ENCODE peak calls at places on chromosome 18, in six cellular contexts. One of them, this sample, is unnamed.

GRCh38 chr18:61616111-61616610 is 276.6 kb downstream of the RNF152 start:
- DNase-seq in GM13977: no peak
- DNase-seq in stimulated activated CD4-positive, alpha-beta T cell treated with anti-CD3 and anti-CD28 coated beads, Interleukin-12 subunit alpha, Interleukin-12 subunit beta, amount 100 ng/mL, for 4 hours: no peak
- DNase-seq in islet precursor cell: no peak
- DNase-seq in EH: no peak
- DNase-seq in heart left ventricle: no peak
- DNase-seq in this sample: no peak

GRCh38 chr18:59140287-59140885 is 702 bp downstream of the SEC11C start:
- DNase-seq in GM13977: no peak
- DNase-seq in stimulated activated CD4-positive, alpha-beta T cell treated with anti-CD3 and anti-CD28 coated beads, Interleukin-12 subunit alpha, Interleukin-12 subunit beta, amount 100 ng/mL, for 4 hours: peak
- DNase-seq in islet precursor cell: peak
- DNase-seq in EH: peak
- DNase-seq in heart left ventricle: no peak
- DNase-seq in this sample: no peak

GRCh38 chr18:61742555-61743429 is 150.0 kb downstream of the RNF152 start:
- DNase-seq in GM13977: no peak
- DNase-seq in stimulated activated CD4-positive, alpha-beta T cell treated with anti-CD3 and anti-CD28 coated beads, Interleukin-12 subunit alpha, Interleukin-12 subunit beta, amount 100 ng/mL, for 4 hours: no peak
- DNase-seq in islet precursor cell: no peak
- DNase-seq in EH: no peak
- DNase-seq in heart left ventricle: peak
- DNase-seq in this sample: no peak

GRCh38 chr18:48004577-48004976 is 74.1 kb upstream of the SMAD2 start:
- DNase-seq in GM13977: no peak
- DNase-seq in stimulated activated CD4-positive, alpha-beta T cell treated with anti-CD3 and anti-CD28 coated beads, Interleukin-12 subunit alpha, Interleukin-12 subunit beta, amount 100 ng/mL, for 4 hours: no peak
- DNase-seq in islet precursor cell: no peak
- DNase-seq in EH: no peak
- DNase-seq in heart left ventricle: no peak
- DNase-seq in this sample: no peak

GRCh38 chr18:58452392-58453166 is 176.3 kb downstream of the ALPK2 start:
- DNase-seq in GM13977: no peak
- DNase-seq in stimulated activated CD4-positive, alpha-beta T cell treated with anti-CD3 and anti-CD28 coated beads, Interleukin-12 subunit alpha, Interleukin-12 subunit beta, amount 100 ng/mL, for 4 hours: no peak
- DNase-seq in islet precursor cell: no peak
- DNase-seq in EH: no peak
- DNase-seq in heart left ventricle: no peak
- DNase-seq in this sample: no peak

GRCh38 chr18:75204262-75204977 is 4.5 kb downstream of the PTGR3 start:
- DNase-seq in GM13977: peak
- DNase-seq in stimulated activated CD4-positive, alpha-beta T cell treated with anti-CD3 and anti-CD28 coated beads, Interleukin-12 subunit alpha, Interleukin-12 subunit beta, amount 100 ng/mL, for 4 hours: no peak
- DNase-seq in islet precursor cell: peak
- DNase-seq in EH: peak
- DNase-seq in heart left ventricle: no peak
- DNase-seq in this sample: no peak

GRCh38 chr18:76167440-76167839 is 327.6 kb downstream of the ZNF516 start:
- DNase-seq in GM13977: no peak
- DNase-seq in stimulated activated CD4-positive, alpha-beta T cell treated with anti-CD3 and anti-CD28 coated beads, Interleukin-12 subunit alpha, Interleukin-12 subunit beta, amount 100 ng/mL, for 4 hours: no peak
- DNase-seq in islet precursor cell: no peak
- DNase-seq in EH: no peak
- DNase-seq in heart left ventricle: no peak
- DNase-seq in this sample: no peak

GRCh38 chr18:46148810-46149209 is 44.6 kb downstream of the HAUS1 start:
- DNase-seq in GM13977: peak
- DNase-seq in stimulated activated CD4-positive, alpha-beta T cell treated with anti-CD3 and anti-CD28 coated beads, Interleukin-12 subunit alpha, Interleukin-12 subunit beta, amount 100 ng/mL, for 4 hours: no peak
- DNase-seq in islet precursor cell: peak
- DNase-seq in EH: peak
- DNase-seq in heart left ventricle: no peak
- DNase-seq in this sample: no peak

GRCh38 chr18:58186258-58186948 is 142.4 kb downstream of the NEDD4L start:
- DNase-seq in GM13977: no peak
- DNase-seq in stimulated activated CD4-positive, alpha-beta T cell treated with anti-CD3 and anti-CD28 coated beads, Interleukin-12 subunit alpha, Interleukin-12 subunit beta, amount 100 ng/mL, for 4 hours: no peak
- DNase-seq in islet precursor cell: peak
- DNase-seq in EH: peak
- DNase-seq in heart left ventricle: no peak
- DNase-seq in this sample: no peak

GRCh38 chr18:8045890-8046289 is 478.8 kb downstream of the PTPRM start:
- DNase-seq in GM13977: no peak
- DNase-seq in stimulated activated CD4-positive, alpha-beta T cell treated with anti-CD3 and anti-CD28 coated beads, Interleukin-12 subunit alpha, Interleukin-12 subunit beta, amount 100 ng/mL, for 4 hours: peak
- DNase-seq in islet precursor cell: no peak
- DNase-seq in EH: peak
- DNase-seq in heart left ventricle: no peak
- DNase-seq in this sample: no peak

GRCh38 chr18:74097803-74098202 is 49.8 kb downstream of the FBXO15 start:
- DNase-seq in GM13977: no peak
- DNase-seq in stimulated activated CD4-positive, alpha-beta T cell treated with anti-CD3 and anti-CD28 coated beads, Interleukin-12 subunit alpha, Interleukin-12 subunit beta, amount 100 ng/mL, for 4 hours: no peak
- DNase-seq in islet precursor cell: no peak
- DNase-seq in EH: no peak
- DNase-seq in heart left ventricle: no peak
- DNase-seq in this sample: no peak

GRCh38 chr18:67496469-67496868 is 20.1 kb downstream of the DSEL start:
- DNase-seq in GM13977: no peak
- DNase-seq in stimulated activated CD4-positive, alpha-beta T cell treated with anti-CD3 and anti-CD28 coated beads, Interleukin-12 subunit alpha, Interleukin-12 subunit beta, amount 100 ng/mL, for 4 hours: no peak
- DNase-seq in islet precursor cell: no peak
- DNase-seq in EH: no peak
- DNase-seq in heart left ventricle: no peak
- DNase-seq in this sample: no peak

GRCh38 chr18:49865401-49865800 is 52.1 kb upstream of the ACAA2 start:
- DNase-seq in GM13977: no peak
- DNase-seq in stimulated activated CD4-positive, alpha-beta T cell treated with anti-CD3 and anti-CD28 coated beads, Interleukin-12 subunit alpha, Interleukin-12 subunit beta, amount 100 ng/mL, for 4 hours: no peak
- DNase-seq in islet precursor cell: no peak
- DNase-seq in EH: no peak
- DNase-seq in heart left ventricle: peak
- DNase-seq in this sample: no peak

GRCh38 chr18:54140641-54141040 is 83.8 kb downstream of the MBD2 start:
- DNase-seq in GM13977: no peak
- DNase-seq in stimulated activated CD4-positive, alpha-beta T cell treated with anti-CD3 and anti-CD28 coated beads, Interleukin-12 subunit alpha, Interleukin-12 subunit beta, amount 100 ng/mL, for 4 hours: no peak
- DNase-seq in islet precursor cell: no peak
- DNase-seq in EH: peak
- DNase-seq in heart left ventricle: no peak
- DNase-seq in this sample: no peak

GRCh38 chr18:72820571-72820970 is 47.2 kb downstream of the NETO1 start:
- DNase-seq in GM13977: no peak
- DNase-seq in stimulated activated CD4-positive, alpha-beta T cell treated with anti-CD3 and anti-CD28 coated beads, Interleukin-12 subunit alpha, Interleukin-12 subunit beta, amount 100 ng/mL, for 4 hours: no peak
- DNase-seq in islet precursor cell: no peak
- DNase-seq in EH: no peak
- DNase-seq in heart left ventricle: no peak
- DNase-seq in this sample: no peak

GRCh38 chr18:8479826-8480225 is 129.4 kb upstream of the RAB12 start:
- DNase-seq in GM13977: no peak
- DNase-seq in stimulated activated CD4-positive, alpha-beta T cell treated with anti-CD3 and anti-CD28 coated beads, Interleukin-12 subunit alpha, Interleukin-12 subunit beta, amount 100 ng/mL, for 4 hours: no peak
- DNase-seq in islet precursor cell: no peak
- DNase-seq in EH: no peak
- DNase-seq in heart left ventricle: no peak
- DNase-seq in this sample: no peak

GRCh38 chr18:57107141-57107832 is 39.6 kb upstream of the BOD1L2 start:
- DNase-seq in GM13977: no peak
- DNase-seq in stimulated activated CD4-positive, alpha-beta T cell treated with anti-CD3 and anti-CD28 coated beads, Interleukin-12 subunit alpha, Interleukin-12 subunit beta, amount 100 ng/mL, for 4 hours: no peak
- DNase-seq in islet precursor cell: no peak
- DNase-seq in EH: peak
- DNase-seq in heart left ventricle: no peak
- DNase-seq in this sample: no peak

GRCh38 chr18:23872701-23873550 is 141.6 kb upstream of the TTC39C start:
- DNase-seq in GM13977: no peak
- DNase-seq in stimulated activated CD4-positive, alpha-beta T cell treated with anti-CD3 and anti-CD28 coated beads, Interleukin-12 subunit alpha, Interleukin-12 subunit beta, amount 100 ng/mL, for 4 hours: peak
- DNase-seq in islet precursor cell: peak
- DNase-seq in EH: no peak
- DNase-seq in heart left ventricle: no peak
- DNase-seq in this sample: no peak

GRCh38 chr18:57585421-57585820 is 1.1 kb downstream of the FECH start:
- DNase-seq in GM13977: no peak
- DNase-seq in stimulated activated CD4-positive, alpha-beta T cell treated with anti-CD3 and anti-CD28 coated beads, Interleukin-12 subunit alpha, Interleukin-12 subunit beta, amount 100 ng/mL, for 4 hours: no peak
- DNase-seq in islet precursor cell: no peak
- DNase-seq in EH: peak
- DNase-seq in heart left ventricle: no peak
- DNase-seq in this sample: no peak

GRCh38 chr18:35941299-35941698 is 31.2 kb upstream of the RMP24 start:
- DNase-seq in GM13977: no peak
- DNase-seq in stimulated activated CD4-positive, alpha-beta T cell treated with anti-CD3 and anti-CD28 coated beads, Interleukin-12 subunit alpha, Interleukin-12 subunit beta, amount 100 ng/mL, for 4 hours: no peak
- DNase-seq in islet precursor cell: no peak
- DNase-seq in EH: no peak
- DNase-seq in heart left ventricle: no peak
- DNase-seq in this sample: no peak

GRCh38 chr18:43830905-43831304 is 553.6 kb upstream of the SYT4 start:
- DNase-seq in GM13977: no peak
- DNase-seq in stimulated activated CD4-positive, alpha-beta T cell treated with anti-CD3 and anti-CD28 coated beads, Interleukin-12 subunit alpha, Interleukin-12 subunit beta, amount 100 ng/mL, for 4 hours: no peak
- DNase-seq in islet precursor cell: no peak
- DNase-seq in EH: no peak
- DNase-seq in heart left ventricle: no peak
- DNase-seq in this sample: no peak

GRCh38 chr18:32542221-32542798 is 71.6 kb upstream of the GAREM1 start:
- DNase-seq in GM13977: no peak
- DNase-seq in stimulated activated CD4-positive, alpha-beta T cell treated with anti-CD3 and anti-CD28 coated beads, Interleukin-12 subunit alpha, Interleukin-12 subunit beta, amount 100 ng/mL, for 4 hours: no peak
- DNase-seq in islet precursor cell: no peak
- DNase-seq in EH: no peak
- DNase-seq in heart left ventricle: no peak
- DNase-seq in this sample: no peak

GRCh38 chr18:51078026-51078425 is 48.0 kb downstream of the SMAD4 start:
- DNase-seq in GM13977: no peak
- DNase-seq in stimulated activated CD4-positive, alpha-beta T cell treated with anti-CD3 and anti-CD28 coated beads, Interleukin-12 subunit alpha, Interleukin-12 subunit beta, amount 100 ng/mL, for 4 hours: no peak
- DNase-seq in islet precursor cell: no peak
- DNase-seq in EH: no peak
- DNase-seq in heart left ventricle: no peak
- DNase-seq in this sample: no peak

GRCh38 chr18:78242796-78243195 is 736.8 kb upstream of the SALL3 start:
- DNase-seq in GM13977: no peak
- DNase-seq in stimulated activated CD4-positive, alpha-beta T cell treated with anti-CD3 and anti-CD28 coated beads, Interleukin-12 subunit alpha, Interleukin-12 subunit beta, amount 100 ng/mL, for 4 hours: no peak
- DNase-seq in islet precursor cell: no peak
- DNase-seq in EH: no peak
- DNase-seq in heart left ventricle: peak
- DNase-seq in this sample: no peak

GRCh38 chr18:56795381-56795780 is 144.2 kb downstream of the WDR7 start:
- DNase-seq in GM13977: no peak
- DNase-seq in stimulated activated CD4-positive, alpha-beta T cell treated with anti-CD3 and anti-CD28 coated beads, Interleukin-12 subunit alpha, Interleukin-12 subunit beta, amount 100 ng/mL, for 4 hours: no peak
- DNase-seq in islet precursor cell: no peak
- DNase-seq in EH: peak
- DNase-seq in heart left ventricle: no peak
- DNase-seq in this sample: no peak

GRCh38 chr18:48486762-48487161 is 52.1 kb upstream of the CTIF start:
- DNase-seq in GM13977: no peak
- DNase-seq in stimulated activated CD4-positive, alpha-beta T cell treated with anti-CD3 and anti-CD28 coated beads, Interleukin-12 subunit alpha, Interleukin-12 subunit beta, amount 100 ng/mL, for 4 hours: no peak
- DNase-seq in islet precursor cell: no peak
- DNase-seq in EH: peak
- DNase-seq in heart left ventricle: no peak
- DNase-seq in this sample: no peak

GRCh38 chr18:77700051-77700450 is 450.4 kb downstream of the GALR1 start:
- DNase-seq in GM13977: no peak
- DNase-seq in stimulated activated CD4-positive, alpha-beta T cell treated with anti-CD3 and anti-CD28 coated beads, Interleukin-12 subunit alpha, Interleukin-12 subunit beta, amount 100 ng/mL, for 4 hours: no peak
- DNase-seq in islet precursor cell: no peak
- DNase-seq in EH: no peak
- DNase-seq in heart left ventricle: no peak
- DNase-seq in this sample: no peak

GRCh38 chr18:55421612-55422381 is 166.2 kb downstream of the TCF4 start:
- DNase-seq in GM13977: no peak
- DNase-seq in stimulated activated CD4-positive, alpha-beta T cell treated with anti-CD3 and anti-CD28 coated beads, Interleukin-12 subunit alpha, Interleukin-12 subunit beta, amount 100 ng/mL, for 4 hours: no peak
- DNase-seq in islet precursor cell: no peak
- DNase-seq in EH: peak
- DNase-seq in heart left ventricle: no peak
- DNase-seq in this sample: no peak

GRCh38 chr18:70289351-70290330 is 796 bp downstream of the SOCS6 start:
- DNase-seq in GM13977: peak
- DNase-seq in stimulated activated CD4-positive, alpha-beta T cell treated with anti-CD3 and anti-CD28 coated beads, Interleukin-12 subunit alpha, Interleukin-12 subunit beta, amount 100 ng/mL, for 4 hours: peak
- DNase-seq in islet precursor cell: no peak
- DNase-seq in EH: peak
- DNase-seq in heart left ventricle: peak
- DNase-seq in this sample: no peak

GRCh38 chr18:55997156-55997561 is 409.2 kb upstream of the TCF4 start:
- DNase-seq in GM13977: no peak
- DNase-seq in stimulated activated CD4-positive, alpha-beta T cell treated with anti-CD3 and anti-CD28 coated beads, Interleukin-12 subunit alpha, Interleukin-12 subunit beta, amount 100 ng/mL, for 4 hours: no peak
- DNase-seq in islet precursor cell: no peak
- DNase-seq in EH: peak
- DNase-seq in heart left ventricle: no peak
- DNase-seq in this sample: no peak

GRCh38 chr18:58067611-58068010 is 23.6 kb downstream of the NEDD4L start:
- DNase-seq in GM13977: no peak
- DNase-seq in stimulated activated CD4-positive, alpha-beta T cell treated with anti-CD3 and anti-CD28 coated beads, Interleukin-12 subunit alpha, Interleukin-12 subunit beta, amount 100 ng/mL, for 4 hours: no peak
- DNase-seq in islet precursor cell: no peak
- DNase-seq in EH: no peak
- DNase-seq in heart left ventricle: no peak
- DNase-seq in this sample: no peak

GRCh38 chr18:36843784-36844183 is 14.9 kb downstream of the KIAA1328 start:
- DNase-seq in GM13977: no peak
- DNase-seq in stimulated activated CD4-positive, alpha-beta T cell treated with anti-CD3 and anti-CD28 coated beads, Interleukin-12 subunit alpha, Interleukin-12 subunit beta, amount 100 ng/mL, for 4 hours: no peak
- DNase-seq in islet precursor cell: no peak
- DNase-seq in EH: peak
- DNase-seq in heart left ventricle: no peak
- DNase-seq in this sample: no peak